ENCODE peak calls at places on chromosome 10, in nine cellular contexts. S is uterus; N is stimulated activated CD4-positive, alpha-beta T cell treated with anti-CD3 and anti-CD28 coated beads, Interleukin-4, amount 100 ng/mL, for 1 hour; H is Calu3; W is NAMALWA; F is NCI-H345; Z is germinal center; O is RWPE1; L is BJ. D is an unnamed sample.

GRCh38 chr10:26860026-26860541 is 674 bp downstream of the ABI1 start:
- DNase-seq in S (peak), N (peak), H (peak), W (peak), F (peak), Z (peak), O (peak), L (no peak), D (peak)

GRCh38 chr10:48406204-48406603 is 99.7 kb downstream of the MAPK8 start:
- DNase-seq in S (no peak), N (no peak), H (no peak), W (no peak), F (no peak), Z (no peak), O (peak), L (no peak), D (peak)

GRCh38 chr10:3652886-3653285 is 132.1 kb downstream of the KLF6 start:
- DNase-seq in S (no peak), N (peak), H (no peak), W (no peak), F (no peak), Z (no peak), O (no peak), L (no peak), D (no peak)

GRCh38 chr10:86317949-86318725 is 48.5 kb downstream of the GRID1 start:
- DNase-seq in S (no peak), N (no peak), H (peak), W (no peak), F (no peak), Z (no peak), O (peak), L (no peak), D (no peak)

GRCh38 chr10:50740351-50740688 is 584 bp downstream of the ASAH2B start:
- DNase-seq in S (peak), N (peak), H (peak), W (no peak), F (peak), Z (peak), O (peak), L (peak), D (peak)

GRCh38 chr10:88228130-88228529 is 355.0 kb downstream of the RNLS start:
- DNase-seq in S (no peak), N (no peak), H (no peak), W (no peak), F (no peak), Z (no peak), O (no peak), L (no peak), D (no peak)

GRCh38 chr10:52771534-52772455 is 789 bp downstream of the MBL2 start:
- DNase-seq in S (no peak), N (no peak), H (no peak), W (no peak), F (no peak), Z (no peak), O (no peak), L (no peak), D (no peak)

GRCh38 chr10:52652431-52653220 is 120.0 kb downstream of the MBL2 start:
- DNase-seq in S (no peak), N (no peak), H (no peak), W (no peak), F (peak), Z (no peak), O (no peak), L (no peak), D (peak)

GRCh38 chr10:128867119-128867518 is 599.9 kb upstream of the MGMT start:
- DNase-seq in S (no peak), N (no peak), H (no peak), W (no peak), F (no peak), Z (no peak), O (no peak), L (no peak), D (no peak)

GRCh38 chr10:113983552-113983951 is 60.1 kb upstream of the ADRB1 start:
- DNase-seq in S (no peak), N (no peak), H (no peak), W (no peak), F (no peak), Z (no peak), O (no peak), L (no peak), D (no peak)